ENCODE peak calls at places on chromosomes 11 and 22, in eight cellular contexts. H is HEK293T; M is adipocyte; E is HFFc6; B is BE2C; R is stimulated activated naive CD8-positive, alpha-beta T cell treated with anti-CD3 and anti-CD28 coated beads, Interleukin-15, Interleukin-2, amounts not matched to agents 100 U/mL and 50 U/mL, for 24 hours; G is EL; F is GM10248. Z is an unnamed sample.

GRCh38 chr22:45185718-45186511 is 22.2 kb downstream of the NUP50 start:
- DNase-seq in H (no peak), M (no peak), E (no peak), B (no peak), R (no peak), G (no peak), F (no peak), Z (no peak)

GRCh38 chr11:133041928-133042890 is 490.1 kb downstream of the OPCML start:
- DNase-seq in H (no peak), M (no peak), E (no peak), B (no peak), R (no peak), G (no peak), F (no peak), Z (no peak)

GRCh38 chr11:82682003-82682751 is 51.5 kb downstream of the FAM181B start:
- DNase-seq in H (peak), M (peak), E (peak), B (peak), R (no peak), G (peak), F (no peak), Z (peak)

GRCh38 chr11:45280449-45280848 is 5.7 kb downstream of the SYT13 start:
- DNase-seq in H (no peak), M (no peak), E (no peak), B (no peak), R (no peak), G (no peak), F (no peak), Z (no peak)

GRCh38 chr11:121741954-121742361 is 289.2 kb upstream of the SORL1-AS1 start:
- DNase-seq in H (no peak), M (peak), E (no peak), B (peak), R (no peak), G (no peak), F (no peak), Z (no peak)

GRCh38 chr11:115201121-115201792 is 303.0 kb downstream of the CADM1 start:
- DNase-seq in H (peak), M (no peak), E (no peak), B (no peak), R (no peak), G (peak), F (no peak), Z (no peak)

GRCh38 chr22:50469377-50470305 is 5.2 kb downstream of the SBF1 start:
- DNase-seq in H (no peak), M (no peak), E (no peak), B (no peak), R (peak), G (peak), F (peak), Z (no peak)

GRCh38 chr22:28008649-28009048 is 89.6 kb upstream of the PITPNB start:
- DNase-seq in H (no peak), M (no peak), E (no peak), B (no peak), R (no peak), G (no peak), F (no peak), Z (no peak)

GRCh38 chr22:29342577-29343312 is 27.2 kb upstream of the RASL10A start:
- DNase-seq in H (no peak), M (no peak), E (no peak), B (no peak), R (no peak), G (no peak), F (no peak), Z (peak)

GRCh38 chr22:40979198-40979597 is 28.0 kb downstream of the RBX1 start:
- DNase-seq in H (no peak), M (no peak), E (no peak), B (no peak), R (no peak), G (no peak), F (no peak), Z (no peak)

GRCh38 chr22:17444204-17444504 is 74.9 kb downstream of the CECR2 start:
- DNase-seq in H (no peak), M (no peak), E (no peak), B (no peak), R (no peak), G (no peak), F (no peak), Z (no peak)

GRCh38 chr11:96114178-96115070 is 190.5 kb upstream of the MTMR2 start:
- DNase-seq in H (no peak), M (no peak), E (no peak), B (no peak), R (no peak), G (no peak), F (no peak), Z (no peak)

GRCh38 chr11:22512457-22512856 is 113.2 kb downstream of the FANCF start:
- DNase-seq in H (no peak), M (no peak), E (no peak), B (no peak), R (no peak), G (no peak), F (no peak), Z (no peak)

GRCh38 chr11:57440744-57441414 is 14.0 kb upstream of the SLC43A3 start:
- DNase-seq in H (no peak), M (no peak), E (no peak), B (no peak), R (no peak), G (no peak), F (no peak), Z (peak)

GRCh38 chr11:15969281-15969680 is 387.1 kb downstream of the SOX6 start:
- DNase-seq in H (no peak), M (peak), E (peak), B (peak), R (no peak), G (peak), F (peak), Z (no peak)

GRCh38 chr22:46936378-46936916 is 174.0 kb downstream of the TBC1D22A start:
- DNase-seq in H (no peak), M (peak), E (no peak), B (peak), R (no peak), G (no peak), F (no peak), Z (no peak)

GRCh38 chr11:65027213-65028067 is at the start of gene SNX15:
- DNase-seq in H (peak), M (peak), E (peak), B (peak), R (peak), G (peak), F (peak), Z (peak)

GRCh38 chr11:42770444-42771065 is 541.2 kb upstream of the API5 start:
- DNase-seq in H (peak), M (peak), E (no peak), B (peak), R (peak), G (no peak), F (peak), Z (peak)

GRCh38 chr11:70834277-70834940 is 418.0 kb downstream of the SHANK2 start:
- DNase-seq in H (no peak), M (no peak), E (no peak), B (no peak), R (no peak), G (no peak), F (no peak), Z (no peak)

GRCh38 chr11:33696411-33696810 is 4.2 kb downstream of the C11orf91 start:
- DNase-seq in H (no peak), M (no peak), E (no peak), B (no peak), R (no peak), G (no peak), F (no peak), Z (no peak)

GRCh38 chr11:24406389-24406788 is 90.5 kb upstream of the LUZP2 start:
- DNase-seq in H (no peak), M (no peak), E (no peak), B (no peak), R (no peak), G (no peak), F (no peak), Z (no peak)

GRCh38 chr11:78000193-78000592 is 5.7 kb upstream of the INTS4 start:
- DNase-seq in H (peak), M (peak), E (peak), B (peak), R (peak), G (peak), F (peak), Z (no peak)

GRCh38 chr11:130002352-130002845 is at the start of gene PRDM10:
- DNase-seq in H (peak), M (peak), E (peak), B (peak), R (peak), G (peak), F (peak), Z (peak)